ENCODE peak calls at places on chromosomes 6 and 20, in five cellular contexts. J, N, U, O and K are unnamed samples.

GRCh38 chr20:50335105-50335504 is 144.5 kb downstream of the CEBPB start:
- DNase-seq in N (peak; percentile 64), O (no peak), J (peak; percentile 65), U (peak; percentile 21), K (peak; percentile 89)

GRCh38 chr6:105780146-105780860 is 305.8 kb upstream of the PRDM1 start:
- DNase-seq in O (no peak), J (no peak), U (peak; percentile 16), N (no peak), K (no peak)

GRCh38 chr6:45278367-45278766 is 49.8 kb upstream of the RUNX2 start:
- DNase-seq in U (no peak), N (no peak), J (no peak), O (no peak), K (no peak)

GRCh38 chr20:52219441-52219840 is 27.9 kb upstream of the ZFP64 start:
- DNase-seq in J (no peak), N (peak; percentile 13), U (no peak), O (no peak), K (no peak)

GRCh38 chr6:169326067-169326799 is 72.6 kb upstream of the THBS2 start:
- DNase-seq in N (peak; percentile 72), U (no peak), O (no peak), J (peak; percentile 54), K (no peak)

GRCh38 chr20:41058007-41058673 is 29.5 kb downstream of the TOP1 start:
- DNase-seq in N (peak; percentile 75), O (no peak), U (no peak), J (no peak), K (no peak)

GRCh38 chr6:144346719-144347446 is 61.7 kb downstream of the UTRN start:
- DNase-seq in N (peak; percentile 71), U (peak; percentile 31), J (no peak), O (no peak), K (no peak)

GRCh38 chr6:37460805-37461204 is 27.8 kb downstream of the CMTR1 start:
- DNase-seq in N (no peak), O (no peak), U (no peak), J (no peak), K (no peak)

GRCh38 chr6:108556864-108557493 is 3.7 kb upstream of the FOXO3 start:
- DNase-seq in U (no peak), J (no peak), O (no peak), N (peak; percentile 39), K (peak; percentile 11)